ENCODE peak calls at places on chromosomes 12 and 14, in six cellular contexts. K, W, O, S, R and T are unnamed samples.

GRCh38 chr12:4323400-4323799 is 2.4 kb downstream of the TIGAR start:
- DNase-seq in K (no peak), W (no peak), O (no peak), S (no peak), R (no peak), T (no peak)

GRCh38 chr12:113232787-113233585 is 11.7 kb downstream of the TPCN1 start:
- DNase-seq in K (peak), W (peak), O (peak), S (no peak), R (peak), T (peak)

GRCh38 chr14:32397871-32398640 is 69.0 kb downstream of the AKAP6 start:
- DNase-seq in K (no peak), W (peak), O (no peak), S (peak), R (no peak), T (no peak)

GRCh38 chr14:60092516-60092915 is 793 bp downstream of the PCNX4 start:
- DNase-seq in K (no peak), W (peak), O (no peak), S (peak), R (peak), T (peak)

GRCh38 chr12:77777274-77777673 is 53.4 kb upstream of the NAV3 start:
- DNase-seq in K (no peak), W (no peak), O (no peak), S (no peak), R (no peak), T (no peak)

GRCh38 chr14:74223016-74223415 is 16.2 kb upstream of the VSX2 start:
- DNase-seq in K (no peak), W (no peak), O (no peak), S (no peak), R (no peak), T (no peak)

GRCh38 chr12:52025301-52026172 is 18.8 kb downstream of the TAMALIN start:
- DNase-seq in K (peak), W (peak), O (peak), S (peak), R (peak), T (peak)

GRCh38 chr14:24542346-24542936 is 33.6 kb downstream of the CTSG start:
- DNase-seq in K (no peak), W (no peak), O (no peak), S (no peak), R (no peak), T (no peak)

GRCh38 chr12:59070534-59070933 is 150.2 kb upstream of the LRIG3 start:
- DNase-seq in K (no peak), W (no peak), O (no peak), S (no peak), R (no peak), T (no peak)

GRCh38 chr12:79114896-79115295 is 250.3 kb downstream of the SYT1 start:
- DNase-seq in K (no peak), W (no peak), O (no peak), S (no peak), R (no peak), T (no peak)

GRCh38 chr12:50234347-50234746 is 49.0 kb downstream of the LIMA1 start:
- DNase-seq in K (no peak), W (no peak), O (no peak), S (peak), R (no peak), T (no peak)

GRCh38 chr12:19065223-19065622 is 64.3 kb upstream of the PLEKHA5 start:
- DNase-seq in K (no peak), W (no peak), O (no peak), S (no peak), R (no peak), T (no peak)

GRCh38 chr14:73576391-73576790 is 7.4 kb downstream of the ACOT2 start:
- DNase-seq in K (no peak), W (no peak), O (no peak), S (no peak), R (no peak), T (no peak)

GRCh38 chr14:44108601-44109000 is 398.5 kb downstream of the FSCB start:
- DNase-seq in K (no peak), W (no peak), O (no peak), S (peak), R (no peak), T (no peak)

GRCh38 chr12:54352022-54352531 is 12.2 kb downstream of the GPR84 start:
- DNase-seq in K (no peak), W (peak), O (peak), S (no peak), R (peak), T (no peak)

GRCh38 chr14:104075530-104076151 is 9.9 kb upstream of the ASPG start:
- DNase-seq in K (no peak), W (no peak), O (no peak), S (no peak), R (no peak), T (no peak)